ENCODE peak calls at places on chromosomes 13 and 19, in eight cellular contexts. R, P, V, S, B, Z, C and G are unnamed samples.

GRCh38 chr13:87903568-87903967 is 232.4 kb downstream of the SLITRK5 start:
- DNase-seq in R (no peak), P (no peak), V (no peak), S (no peak), B (no peak), Z (no peak), C (no peak), G (no peak)

GRCh38 chr13:43003010-43003409 is 11.0 kb upstream of the EPSTI1 start:
- DNase-seq in R (no peak), P (no peak), V (no peak), S (peak; percentile 71), B (peak; percentile 53), Z (no peak), C (no peak), G (no peak)

GRCh38 chr13:26422036-26422435 is 135.4 kb upstream of the WASF3 start:
- DNase-seq in R (no peak), P (no peak), V (no peak), S (no peak), B (no peak), Z (no peak), C (no peak), G (no peak)

GRCh38 chr13:106736941-106737340 is 169.0 kb upstream of the ARGLU1 start:
- DNase-seq in R (no peak), P (no peak), V (no peak), S (no peak), B (no peak), Z (no peak), C (no peak), G (no peak)

GRCh38 chr13:110509971-110510786 is 51.3 kb downstream of the RAB20 start:
- DNase-seq in R (peak; percentile 36), P (no peak), V (no peak), S (no peak), B (no peak), Z (no peak), C (no peak), G (no peak)

GRCh38 chr13:110338441-110339101 is 31.5 kb downstream of the COL4A2 start:
- DNase-seq in R (peak; percentile 67), P (no peak), V (peak; percentile 14), S (no peak), B (peak; percentile 91), Z (no peak), C (peak; percentile 59), G (peak; percentile 91)

GRCh38 chr19:8259922-8260247 is 48.3 kb downstream of the CD320 start:
- DNase-seq in R (no peak), P (no peak), V (no peak), S (no peak), B (no peak), Z (no peak), C (no peak), G (no peak)

GRCh38 chr19:11964858-11965645 is at the start of gene ZNF763:
- DNase-seq in R (peak; percentile 93), P (peak; percentile 57), V (peak; percentile 92), S (no peak), B (peak; percentile 68), Z (peak; percentile 92), C (peak; percentile 56), G (peak; percentile 91)

GRCh38 chr13:73704587-73704986 is 429.6 kb downstream of the KLF12 start:
- DNase-seq in R (no peak), P (no peak), V (no peak), S (no peak), B (no peak), Z (no peak), C (no peak), G (no peak)

GRCh38 chr19:50191270-50191669 is 12.2 kb upstream of the MYH14 start:
- DNase-seq in R (no peak), P (no peak), V (no peak), S (no peak), B (no peak), Z (no peak), C (no peak), G (no peak)

GRCh38 chr19:17677002-17677401 is 11.2 kb downstream of the UNC13A start:
- DNase-seq in R (no peak), P (no peak), V (no peak), S (peak; percentile 56), B (no peak), Z (no peak), C (no peak), G (no peak)